ENCODE peak calls at places on chromosomes 16 and 17, in five cellular contexts. P is fibroblast of mammary gland, X is fibroblast of the conjunctiva, M is RWPE1, O is non-pigmented ciliary epithelial cell. W is an unnamed sample.

GRCh38 chr16:49093939-49094338 is 187.7 kb downstream of the CBLN1 start:
- DNase-seq in P (no peak), X (no peak), M (no peak), O (no peak), W (no peak)

GRCh38 chr17:80086081-80086480 is 15.3 kb upstream of the GAA start:
- DNase-seq in P (no peak), X (no peak), M (no peak), O (no peak), W (no peak)

GRCh38 chr16:86270696-86271095 is 239.6 kb upstream of the FOXF1 start:
- DNase-seq in P (no peak), X (no peak), M (no peak), O (no peak), W (no peak)

GRCh38 chr16:49019826-49020401 is 261.7 kb downstream of the CBLN1 start:
- DNase-seq in P (no peak), X (no peak), M (no peak), O (no peak), W (no peak)

GRCh38 chr17:57490446-57490845 is 234.1 kb downstream of the MSI2 start:
- DNase-seq in P (no peak), X (no peak), M (no peak), O (no peak), W (no peak)

GRCh38 chr17:47775181-47775580 is 42.1 kb downstream of the TBX21 start:
- DNase-seq in P (peak), X (no peak), M (no peak), O (no peak), W (no peak)

GRCh38 chr17:8160224-8160577 is 2.5 kb downstream of the VAMP2 start:
- DNase-seq in P (no peak), X (no peak), M (no peak), O (no peak), W (no peak)

GRCh38 chr17:14886200-14886739 is 378.9 kb downstream of the PMP22 start:
- DNase-seq in P (peak), X (peak), M (no peak), O (no peak), W (no peak)

GRCh38 chr16:76386784-76387183 is 109.6 kb downstream of the CNTNAP4 start:
- DNase-seq in P (peak), X (peak), M (no peak), O (no peak), W (no peak)

GRCh38 chr16:82011199-82011641 is at the start of gene SDR42E1:
- DNase-seq in P (no peak), X (no peak), M (peak), O (no peak), W (peak)

GRCh38 chr17:33209671-33210070 is 83.4 kb downstream of the ASIC2 start:
- DNase-seq in P (peak), X (no peak), M (no peak), O (no peak), W (no peak)

GRCh38 chr17:42521036-42521435 is 15.0 kb upstream of the NAGLU start:
- DNase-seq in P (no peak), X (no peak), M (no peak), O (no peak), W (no peak)

GRCh38 chr16:70610273-70611223 is 35.8 kb upstream of the IL34 start:
- DNase-seq in P (no peak), X (no peak), M (no peak), O (no peak), W (no peak)

GRCh38 chr16:46731691-46732555 is 16.2 kb downstream of the MYLK3 start:
- DNase-seq in P (no peak), X (no peak), M (no peak), O (no peak), W (no peak)

GRCh38 chr17:65039349-65039988 is 17.1 kb downstream of the GNA13 start:
- DNase-seq in P (no peak), X (no peak), M (peak), O (no peak), W (peak)

GRCh38 chr17:8792646-8793045 is 6.5 kb downstream of the MFSD6L start:
- DNase-seq in P (no peak), X (no peak), M (no peak), O (no peak), W (no peak)

GRCh38 chr17:32299579-32300158 is 34.0 kb downstream of the RHBDL3 start:
- DNase-seq in P (no peak), X (no peak), M (no peak), O (no peak), W (no peak)

GRCh38 chr17:28554565-28554964 is 2.1 kb upstream of the UNC119 start:
- DNase-seq in P (no peak), X (no peak), M (no peak), O (no peak), W (no peak)

GRCh38 chr16:8872071-8872470 is 3.3 kb upstream of the CARHSP1 start:
- DNase-seq in P (no peak), X (no peak), M (no peak), O (no peak), W (no peak)

GRCh38 chr16:49632798-49633189 is 223.1 kb downstream of the ZNF423 start:
- DNase-seq in P (no peak), X (no peak), M (no peak), O (no peak), W (no peak)

GRCh38 chr16:588639-588888 is 1.3 kb upstream of the RAB40C start:
- DNase-seq in P (peak), X (peak), M (no peak), O (peak), W (no peak)

GRCh38 chr17:76869878-76870714 is 1.9 kb downstream of the MGAT5B start:
- DNase-seq in P (no peak), X (no peak), M (no peak), O (no peak), W (no peak)

GRCh38 chr17:44941712-44942331 is 5.8 kb downstream of the KIF18B start:
- DNase-seq in P (no peak), X (no peak), M (no peak), O (no peak), W (no peak)

GRCh38 chr16:48161906-48162305 is 6.1 kb upstream of the ABCC12 start:
- DNase-seq in P (no peak), X (no peak), M (no peak), O (no peak), W (no peak)

GRCh38 chr16:35523991-35524390 is 2064.6 kb downstream of the TP53TG3F start:
- DNase-seq in P (no peak), X (no peak), M (no peak), O (no peak), W (no peak)

GRCh38 chr17:72419866-72420774 is 299.3 kb downstream of the SOX9 start:
- DNase-seq in P (no peak), X (no peak), M (no peak), O (no peak), W (no peak)

GRCh38 chr16:56671706-56672105 is 2.1 kb downstream of the MT1H start:
- DNase-seq in P (peak), X (no peak), M (no peak), O (no peak), W (no peak)

GRCh38 chr17:59846391-59847165 is 46.2 kb downstream of the TUBD1 start:
- DNase-seq in P (peak), X (no peak), M (peak), O (no peak), W (no peak)

GRCh38 chr16:11093578-11094074 is 149.3 kb downstream of the CLEC16A start:
- DNase-seq in P (no peak), X (no peak), M (no peak), O (no peak), W (no peak)

GRCh38 chr16:80027007-80027965 is 426.7 kb upstream of the MAF start:
- DNase-seq in P (peak), X (peak), M (peak), O (peak), W (peak)